ENCODE peak calls at places on chromosomes 11 and 22, in four cellular contexts. One of them, this sample, is unnamed.

GRCh38 chr11:57798905-57799559 is 37.4 kb downstream of the CTNND1 start:
- DNase-seq in coronary artery: no peak
- DNase-seq in nephron progenitor cell: no peak
- DNase-seq in HepG2: peak
- DNase-seq in this sample: no peak

GRCh38 chr11:57982763-57983162 is 40.9 kb upstream of the OR9Q1 start:
- DNase-seq in coronary artery: no peak
- DNase-seq in nephron progenitor cell: peak
- DNase-seq in HepG2: no peak
- DNase-seq in this sample: no peak

GRCh38 chr22:48761546-48761945 is 1066.1 kb downstream of the BRD1 start:
- DNase-seq in coronary artery: peak
- DNase-seq in nephron progenitor cell: no peak
- DNase-seq in HepG2: no peak
- DNase-seq in this sample: peak

GRCh38 chr11:15493921-15494630 is 379.4 kb downstream of the INSC start:
- DNase-seq in coronary artery: no peak
- DNase-seq in nephron progenitor cell: no peak
- DNase-seq in HepG2: no peak
- DNase-seq in this sample: no peak

GRCh38 chr11:113387605-113388211 is at the start of gene ANKK1:
- DNase-seq in coronary artery: peak
- DNase-seq in nephron progenitor cell: peak
- DNase-seq in HepG2: no peak
- DNase-seq in this sample: no peak

GRCh38 chr22:48588881-48589450 is 1238.7 kb downstream of the BRD1 start:
- DNase-seq in coronary artery: no peak
- DNase-seq in nephron progenitor cell: peak
- DNase-seq in HepG2: no peak
- DNase-seq in this sample: no peak

GRCh38 chr11:2267871-2268825 is 2.2 kb downstream of the ASCL2 start:
- DNase-seq in coronary artery: peak
- DNase-seq in nephron progenitor cell: no peak
- DNase-seq in HepG2: no peak
- DNase-seq in this sample: no peak

GRCh38 chr11:34327804-34328631 is 29.8 kb downstream of the ABTB2 start:
- DNase-seq in coronary artery: no peak
- DNase-seq in nephron progenitor cell: no peak
- DNase-seq in HepG2: no peak
- DNase-seq in this sample: no peak

GRCh38 chr22:29716814-29717213 is 3.0 kb upstream of the CABP7 start:
- DNase-seq in coronary artery: no peak
- DNase-seq in nephron progenitor cell: peak
- DNase-seq in HepG2: peak
- DNase-seq in this sample: peak

GRCh38 chr22:45531441-45531840 is 28.8 kb downstream of the FBLN1 start:
- DNase-seq in coronary artery: no peak
- DNase-seq in nephron progenitor cell: no peak
- DNase-seq in HepG2: no peak
- DNase-seq in this sample: no peak

GRCh38 chr11:122209619-122210377 is 93.8 kb upstream of the BLID start:
- DNase-seq in coronary artery: peak
- DNase-seq in nephron progenitor cell: no peak
- DNase-seq in HepG2: no peak
- DNase-seq in this sample: no peak

GRCh38 chr11:29159552-29160465 is 857.0 kb downstream of the KCNA4 start:
- DNase-seq in coronary artery: no peak
- DNase-seq in nephron progenitor cell: peak
- DNase-seq in HepG2: peak
- DNase-seq in this sample: no peak

GRCh38 chr11:111456859-111457730 is 55.1 kb downstream of the BTG4 start:
- DNase-seq in coronary artery: peak
- DNase-seq in nephron progenitor cell: no peak
- DNase-seq in HepG2: no peak
- DNase-seq in this sample: peak

GRCh38 chr11:44784438-44784760 is 57.6 kb downstream of the TSPAN18 start:
- DNase-seq in coronary artery: no peak
- DNase-seq in nephron progenitor cell: no peak
- DNase-seq in HepG2: no peak
- DNase-seq in this sample: no peak
- TF ChIP-seq CTCF in coronary artery: no peak
- TF ChIP-seq CTCF in nephron progenitor cell: no peak
- TF ChIP-seq CTCF in HepG2: no peak
- TF ChIP-seq CTCF in this sample: no peak

DNA sequence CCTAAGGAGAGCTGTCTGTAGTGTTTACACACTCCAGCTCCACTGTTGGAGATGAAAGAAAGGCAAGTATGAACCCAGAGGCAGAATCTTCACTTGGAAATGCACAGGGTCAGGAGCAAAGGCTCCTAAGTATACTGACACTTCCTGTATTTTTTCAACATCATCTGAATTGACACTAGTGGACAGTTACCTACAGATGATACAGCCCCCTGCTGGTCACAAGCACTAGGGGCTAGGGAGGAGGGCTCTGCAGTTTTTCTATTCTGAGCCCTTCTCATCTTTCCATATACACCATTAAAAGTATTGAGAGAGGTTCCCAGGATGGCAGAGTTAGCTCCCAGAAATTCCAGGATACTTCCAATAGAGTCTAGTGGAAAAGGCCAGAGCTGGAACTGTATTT is 290.3 kb upstream of the API5 start:
- DNase-seq in coronary artery: no peak
- DNase-seq in nephron progenitor cell: peak
- DNase-seq in HepG2: peak
- DNase-seq in this sample: no peak
- TF ChIP-seq CTCF in coronary artery: no peak
- TF ChIP-seq CTCF in nephron progenitor cell: peak
- TF ChIP-seq CTCF in HepG2: peak
- TF ChIP-seq CTCF in this sample: peak

DNA sequence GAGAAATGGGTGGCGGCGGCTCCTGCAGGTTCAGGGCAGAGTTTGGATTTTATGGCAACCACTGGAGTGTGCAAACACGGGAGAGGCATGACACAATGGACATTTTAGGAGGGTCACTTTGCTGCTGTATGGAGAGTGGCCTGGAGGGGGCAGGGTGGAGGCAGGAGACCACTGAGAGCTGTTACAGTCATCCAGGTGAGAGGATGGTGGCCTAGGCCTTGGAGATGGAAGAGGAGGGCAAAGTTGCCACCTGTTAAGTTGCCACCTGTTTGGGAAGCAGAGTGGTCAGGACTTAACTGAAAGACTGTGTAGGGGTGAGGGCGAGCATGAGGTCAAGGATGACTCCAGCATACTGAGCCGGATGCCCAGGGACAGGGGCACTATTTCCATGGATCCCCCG is 2.3 kb upstream of the RAD9A start:
- DNase-seq in coronary artery: no peak
- DNase-seq in nephron progenitor cell: peak
- DNase-seq in HepG2: peak
- DNase-seq in this sample: no peak
- TF ChIP-seq CTCF in coronary artery: peak
- TF ChIP-seq CTCF in nephron progenitor cell: peak
- TF ChIP-seq CTCF in HepG2: peak
- TF ChIP-seq CTCF in this sample: peak

DNA sequence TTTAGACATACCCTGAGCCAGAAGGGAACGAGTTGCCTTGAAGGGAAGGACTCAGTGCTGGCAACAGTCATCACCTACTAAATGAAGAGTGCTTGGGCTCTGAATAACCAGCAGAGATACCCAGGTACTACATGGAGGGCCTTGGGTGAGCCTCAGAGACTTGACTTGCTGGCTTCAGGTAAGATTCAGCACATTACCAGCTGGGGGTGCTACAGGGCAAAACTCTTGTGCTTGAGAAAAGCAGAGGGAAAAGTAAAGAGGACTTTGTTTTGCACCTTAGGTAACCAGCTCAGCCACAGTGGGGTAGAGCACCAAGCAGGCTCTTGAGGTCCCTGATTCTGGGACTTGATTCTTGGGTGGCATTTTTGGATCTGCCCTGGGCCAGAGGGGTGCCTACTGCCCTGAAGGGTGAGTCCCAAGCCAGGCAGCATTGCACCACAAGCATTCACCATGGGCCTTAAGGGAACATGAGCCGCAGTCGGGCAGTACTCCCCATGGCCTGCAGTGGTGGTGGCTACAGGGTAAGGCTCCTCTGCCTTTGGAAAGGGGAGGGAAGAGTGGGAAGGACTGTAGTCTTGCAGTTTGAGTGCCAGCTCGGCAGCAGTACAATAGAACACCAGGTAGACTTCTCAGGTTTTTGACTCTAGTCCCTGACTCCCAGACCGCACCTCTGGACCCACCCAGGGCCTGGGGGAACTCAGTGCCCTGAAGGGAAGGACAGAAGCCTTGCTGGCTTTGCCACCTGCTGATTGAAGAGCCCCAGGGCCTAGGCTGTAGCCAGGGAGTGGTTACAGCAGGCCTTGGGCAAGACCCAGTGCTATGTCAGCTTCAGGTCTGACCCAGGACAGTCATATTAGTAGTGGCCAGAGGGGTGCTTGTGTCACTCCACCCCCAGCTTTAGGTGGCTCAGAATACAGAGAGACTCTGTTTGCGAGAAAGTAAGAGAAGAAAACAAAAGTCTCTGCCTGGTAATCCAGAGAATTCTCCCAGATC is 22.7 kb upstream of the PLEKHA7 start:
- DNase-seq in coronary artery: no peak
- DNase-seq in nephron progenitor cell: no peak
- DNase-seq in HepG2: peak
- DNase-seq in this sample: no peak
- TF ChIP-seq CTCF in coronary artery: no peak
- TF ChIP-seq CTCF in nephron progenitor cell: no peak
- TF ChIP-seq CTCF in HepG2: peak
- TF ChIP-seq CTCF in this sample: no peak

GRCh38 chr11:12074529-12075195 is 35.7 kb upstream of the MICAL2 start:
- DNase-seq in coronary artery: no peak
- DNase-seq in nephron progenitor cell: no peak
- DNase-seq in HepG2: no peak
- DNase-seq in this sample: no peak
- TF ChIP-seq CTCF in coronary artery: no peak
- TF ChIP-seq CTCF in nephron progenitor cell: no peak
- TF ChIP-seq CTCF in HepG2: no peak
- TF ChIP-seq CTCF in this sample: no peak

GRCh38 chr22:36334081-36334831 is 53.5 kb downstream of the MYH9 start:
- DNase-seq in coronary artery: no peak
- DNase-seq in nephron progenitor cell: no peak
- DNase-seq in HepG2: no peak
- DNase-seq in this sample: no peak
- TF ChIP-seq CTCF in coronary artery: no peak
- TF ChIP-seq CTCF in nephron progenitor cell: no peak
- TF ChIP-seq CTCF in HepG2: peak
- TF ChIP-seq CTCF in this sample: no peak

GRCh38 chr11:119288219-119288618 is 28.7 kb downstream of the MCAM start:
- DNase-seq in coronary artery: no peak
- DNase-seq in nephron progenitor cell: no peak
- DNase-seq in HepG2: no peak
- DNase-seq in this sample: no peak

GRCh38 chr11:119285431-119285830 is 31.5 kb downstream of the MCAM start:
- DNase-seq in coronary artery: no peak
- DNase-seq in nephron progenitor cell: no peak
- DNase-seq in HepG2: no peak
- DNase-seq in this sample: no peak

GRCh38 chr11:119282495-119282894 is 34.4 kb downstream of the MCAM start:
- DNase-seq in coronary artery: no peak
- DNase-seq in nephron progenitor cell: no peak
- DNase-seq in HepG2: no peak
- DNase-seq in this sample: no peak

DNA sequence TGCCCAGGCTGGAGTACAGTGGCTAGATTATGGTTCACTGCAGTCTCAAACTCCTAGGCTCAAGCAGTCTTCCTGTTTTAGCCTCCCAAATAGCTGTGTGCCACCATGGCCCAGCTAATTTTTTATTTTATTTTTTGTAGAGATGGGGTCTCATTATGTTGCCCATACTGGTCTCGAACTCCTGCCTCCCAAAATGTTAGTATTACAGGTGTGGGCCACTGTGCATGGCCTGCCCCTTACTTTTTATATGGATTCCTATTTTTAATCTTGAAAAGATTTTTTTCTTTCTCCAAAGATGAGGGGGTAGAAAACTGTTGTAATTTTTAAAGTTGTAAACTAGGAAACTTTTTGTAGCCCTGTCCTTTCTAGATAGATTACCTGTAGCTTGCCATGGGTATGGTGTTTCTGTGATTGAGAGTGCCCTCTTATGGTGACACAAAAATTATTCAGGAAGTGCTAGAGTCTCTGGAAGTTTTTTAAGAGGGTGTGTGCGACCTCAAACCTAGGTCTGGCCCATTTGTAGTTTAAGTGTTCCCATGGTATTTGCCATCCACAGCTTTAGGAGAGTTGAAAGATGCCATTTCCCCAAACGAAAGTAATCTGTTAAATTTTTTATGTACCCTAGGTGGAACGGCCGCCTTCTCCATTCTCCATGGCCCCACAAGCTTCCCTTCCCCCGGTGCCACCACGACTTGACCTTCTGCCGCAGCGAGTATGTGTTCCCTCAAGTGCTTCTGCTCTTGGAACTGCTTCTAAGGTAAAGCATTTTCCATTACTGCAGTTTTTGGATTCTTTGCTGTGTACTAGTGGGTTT is 32.4 kb downstream of the MCAM start:
- DNase-seq in coronary artery: no peak
- DNase-seq in nephron progenitor cell: no peak
- DNase-seq in HepG2: peak
- DNase-seq in this sample: no peak
- TF ChIP-seq CTCF in coronary artery: no peak
- TF ChIP-seq CTCF in nephron progenitor cell: peak
- TF ChIP-seq CTCF in HepG2: peak
- TF ChIP-seq CTCF in this sample: peak

GRCh38 chr11:117479372-117479771 is 151.7 kb downstream of the CEP164 start:
- DNase-seq in coronary artery: no peak
- DNase-seq in nephron progenitor cell: no peak
- DNase-seq in HepG2: no peak
- DNase-seq in this sample: no peak
- TF ChIP-seq CTCF in coronary artery: no peak
- TF ChIP-seq CTCF in nephron progenitor cell: no peak
- TF ChIP-seq CTCF in HepG2: peak
- TF ChIP-seq CTCF in this sample: peak

GRCh38 chr22:33519140-33519973 is 400.9 kb downstream of the LARGE1 start:
- DNase-seq in coronary artery: no peak
- DNase-seq in nephron progenitor cell: peak
- DNase-seq in HepG2: peak
- DNase-seq in this sample: no peak
- TF ChIP-seq CTCF in coronary artery: peak
- TF ChIP-seq CTCF in nephron progenitor cell: peak
- TF ChIP-seq CTCF in HepG2: peak
- TF ChIP-seq CTCF in this sample: peak

GRCh38 chr11:64088159-64089026 is 52.7 kb downstream of the FLRT1 start:
- DNase-seq in coronary artery: no peak
- DNase-seq in nephron progenitor cell: no peak
- DNase-seq in HepG2: peak
- DNase-seq in this sample: no peak
- TF ChIP-seq CTCF in coronary artery: no peak
- TF ChIP-seq CTCF in nephron progenitor cell: no peak
- TF ChIP-seq CTCF in HepG2: peak
- TF ChIP-seq CTCF in this sample: peak

This sample was measured in type B pancreatic cell.